ENCODE peak calls at places on chromosome 14, in six cellular contexts. Y is NCI-H2081, S is ELR, I is GM23248, R is cerebellar cortex, V is posterior cingulate gyrus. W is an unnamed sample.

GRCh38 chr14:22981090-22982012 is 1.0 kb downstream of the AJUBA start:
- DNase-seq in Y (no peak), R (no peak), I (peak), S (peak), V (peak), W (no peak)

GRCh38 chr14:79056879-79057278 is 886.7 kb downstream of the NRXN3 start:
- DNase-seq in V (no peak), S (peak), Y (no peak), R (no peak), I (peak), W (no peak)

GRCh38 chr14:93381644-93382043 is 34.7 kb downstream of the COX8C start:
- DNase-seq in R (no peak), V (no peak), S (peak), I (no peak), Y (no peak), W (no peak)

GRCh38 chr14:92584856-92585255 is 71.3 kb downstream of the RIN3 start:
- DNase-seq in V (no peak), S (no peak), Y (no peak), R (no peak), I (no peak), W (no peak)

GRCh38 chr14:88853129-88853528 is 28.7 kb downstream of the TTC8 start:
- DNase-seq in S (no peak), I (no peak), R (no peak), V (no peak), Y (no peak), W (no peak)

GRCh38 chr14:73221945-73222344 is 15.4 kb upstream of the PAPLN start:
- DNase-seq in S (peak), I (peak), R (no peak), Y (no peak), V (no peak), W (no peak)

GRCh38 chr14:89303452-89304435 is 113.3 kb downstream of the FOXN3 start:
- DNase-seq in S (peak), R (peak), I (peak), Y (peak), V (no peak), W (peak)

GRCh38 chr14:95597784-95598204 is 62.9 kb downstream of the GLRX5 start:
- DNase-seq in R (peak), V (no peak), Y (peak), I (peak), S (peak), W (peak)

GRCh38 chr14:20388159-20388558 is 25.1 kb downstream of the TEP1 start:
- DNase-seq in S (no peak), I (no peak), R (no peak), V (no peak), Y (no peak), W (no peak)

GRCh38 chr14:71320734-71321555 is 413.7 kb downstream of the PCNX1 start:
- DNase-seq in V (peak), R (peak), I (peak), Y (peak), S (peak), W (peak)

GRCh38 chr14:94196057-94196456 is 21.9 kb downstream of the PPP4R4 start:
- DNase-seq in R (no peak), V (no peak), Y (no peak), I (no peak), S (no peak), W (no peak)

GRCh38 chr14:20454359-20454644 is 310 bp downstream of the OSGEP start:
- DNase-seq in R (no peak), Y (peak), I (peak), S (peak), V (no peak), W (peak)

GRCh38 chr14:24713404-24713803 is 79.4 kb upstream of the GZMB start:
- DNase-seq in V (no peak), Y (no peak), S (no peak), I (no peak), R (no peak), W (no peak)

GRCh38 chr14:70882771-70883492 is 24.3 kb upstream of the PCNX1 start:
- DNase-seq in R (no peak), Y (no peak), V (no peak), S (peak), I (peak), W (no peak)

GRCh38 chr14:36647827-36648753 is 13.6 kb upstream of the PAX9 start:
- DNase-seq in S (peak), Y (peak), I (peak), V (no peak), R (peak), W (peak)

GRCh38 chr14:104536942-104537612 is 42.5 kb upstream of the C14orf180 start:
- DNase-seq in R (no peak), Y (no peak), S (peak), V (peak), I (peak), W (no peak)

GRCh38 chr14:30527196-30527595 is 31.8 kb upstream of the G2E3 start:
- DNase-seq in I (no peak), S (no peak), Y (no peak), R (no peak), V (no peak), W (no peak)

GRCh38 chr14:53273671-53274072 is 120.5 kb upstream of the DDHD1 start:
- DNase-seq in Y (no peak), S (peak), R (no peak), V (no peak), I (peak), W (no peak)

GRCh38 chr14:21066882-21067502 is 3.1 kb upstream of the ARHGEF40 start:
- DNase-seq in R (peak), I (peak), Y (peak), V (no peak), S (peak), W (peak)

GRCh38 chr14:85154714-85155113 is 375.2 kb upstream of the FLRT2 start:
- DNase-seq in R (no peak), I (no peak), V (no peak), Y (no peak), S (no peak), W (no peak)

GRCh38 chr14:92880851-92881250 is 42.1 kb upstream of the CHGA start:
- DNase-seq in I (peak), S (peak), V (no peak), Y (peak), R (peak), W (peak)

GRCh38 chr14:88384653-88385205 is 728 bp upstream of the SPATA7 start:
- DNase-seq in V (no peak), I (peak), R (peak), S (peak), Y (no peak), W (no peak)

GRCh38 chr14:81319314-81319713 is 80.8 kb downstream of the STON2 start:
- DNase-seq in R (no peak), V (no peak), I (no peak), Y (no peak), S (no peak), W (no peak)

GRCh38 chr14:76067536-76067935 is 82.0 kb downstream of the IFT43 start:
- DNase-seq in R (no peak), V (no peak), Y (no peak), S (no peak), I (no peak), W (no peak)

GRCh38 chr14:74508292-74508731 is 14.7 kb downstream of the ISCA2 start:
- DNase-seq in Y (peak), S (peak), I (peak), R (no peak), V (peak), W (no peak)

GRCh38 chr14:89340200-89340667 is 76.8 kb downstream of the FOXN3 start:
- DNase-seq in Y (no peak), S (no peak), R (peak), I (peak), V (no peak), W (no peak)

GRCh38 chr14:27553820-27554219 is 956.0 kb upstream of the NOVA1 start:
- DNase-seq in I (no peak), Y (no peak), V (no peak), R (peak), S (peak), W (no peak)

GRCh38 chr14:98512501-98513251 is 759.3 kb downstream of the BCL11B start:
- DNase-seq in I (no peak), S (no peak), R (no peak), V (no peak), Y (no peak), W (no peak)

GRCh38 chr14:65252471-65253255 is 150.3 kb upstream of the MAX start:
- DNase-seq in V (no peak), I (peak), R (no peak), S (no peak), Y (no peak), W (no peak)

GRCh38 chr14:53408175-53408879 is 255.2 kb upstream of the DDHD1 start:
- DNase-seq in I (no peak), R (no peak), S (no peak), V (no peak), Y (no peak), W (no peak)

GRCh38 chr14:33707751-33708150 is 243.1 kb downstream of the EGLN3 start:
- DNase-seq in S (no peak), I (no peak), V (no peak), Y (no peak), R (no peak), W (no peak)

GRCh38 chr14:61103541-61104339 is 122.7 kb downstream of the SLC38A6 start:
- DNase-seq in I (peak), V (no peak), R (no peak), S (peak), Y (no peak), W (no peak)

W was measured in NCI-H146.